ENCODE peak calls at places on chromosomes 16 and 17, in five cellular contexts. D is caudate nucleus, X is SK-N-SH, Q is astrocyte, B is cardiac muscle cell. J is an unnamed sample.

GRCh38 chr17:83116783-83117555 is 37.6 kb downstream of the METRNL start:
- DNase-seq in Q (no peak), D (no peak), X (no peak), B (no peak), J (no peak)

GRCh38 chr16:22915003-22915402 is 101.0 kb downstream of the HS3ST2 start:
- DNase-seq in B (no peak), Q (no peak), X (no peak), D (no peak), J (no peak)

GRCh38 chr17:74759243-74759801 is 10.9 kb downstream of the NHERF1 start:
- DNase-seq in X (peak), Q (no peak), B (no peak), D (no peak), J (no peak)

GRCh38 chr16:79475841-79476240 is 124.7 kb downstream of the MAF start:
- DNase-seq in D (no peak), X (no peak), B (no peak), Q (no peak), J (no peak)

GRCh38 chr16:1920727-1921155 is 2.5 kb upstream of the HS3ST6 start:
- DNase-seq in Q (no peak), D (no peak), X (peak), B (peak), J (no peak)

GRCh38 chr17:78130439-78131101 is at the start of gene TMC8:
- DNase-seq in X (peak), Q (no peak), D (no peak), B (no peak), J (peak)

GRCh38 chr16:89357460-89357859 is 132.9 kb downstream of the ANKRD11 start:
- DNase-seq in Q (no peak), B (peak), D (no peak), X (peak), J (peak)

GRCh38 chr17:55023626-55024025 is 55.1 kb downstream of the STXBP4 start:
- DNase-seq in X (no peak), D (no peak), B (no peak), Q (no peak), J (no peak)

GRCh38 chr17:77649717-77650211 is 308.7 kb upstream of the TNRC6C start:
- DNase-seq in X (no peak), Q (peak), D (no peak), B (no peak), J (no peak)

GRCh38 chr17:57138956-57139576 is 54.0 kb downstream of the AKAP1 start:
- DNase-seq in X (no peak), D (no peak), B (no peak), Q (no peak), J (no peak)

GRCh38 chr16:57607676-57608461 is 20.6 kb upstream of the ADGRG1 start:
- DNase-seq in X (no peak), B (no peak), Q (no peak), D (no peak), J (no peak)

GRCh38 chr16:57830890-57831484 is 28.7 kb upstream of the KIFC3 start:
- DNase-seq in X (no peak), D (no peak), Q (no peak), B (no peak), J (no peak)

GRCh38 chr16:82156761-82157654 is 13.0 kb downstream of the MPHOSPH6 start:
- DNase-seq in D (no peak), X (no peak), Q (peak), B (no peak), J (no peak)

GRCh38 chr17:75693500-75694481 is 26.7 kb downstream of the SAP30BP start:
- DNase-seq in Q (peak), B (peak), D (peak), X (peak), J (peak)

GRCh38 chr17:73203135-73203787 is 10.4 kb downstream of the COG1 start:
- DNase-seq in D (no peak), B (peak), Q (no peak), X (no peak), J (no peak)

GRCh38 chr17:77204531-77204930 is 63.8 kb downstream of the SEC14L1 start:
- DNase-seq in X (no peak), D (no peak), Q (no peak), B (no peak), J (no peak)

GRCh38 chr17:75753514-75754377 is 11.2 kb downstream of the GALK1 start:
- DNase-seq in X (peak), Q (peak), D (peak), B (peak), J (peak)

GRCh38 chr17:3575506-3575905 is 17.9 kb upstream of the TRPV3 start:
- DNase-seq in B (no peak), Q (peak), D (no peak), X (no peak), J (no peak)

GRCh38 chr17:6452471-6453266 is 8.4 kb downstream of the PIMREG start:
- DNase-seq in D (no peak), X (no peak), Q (no peak), B (no peak), J (no peak)

GRCh38 chr16:69892378-69892777 is 58.8 kb upstream of the CLEC18A start:
- DNase-seq in X (no peak), D (no peak), B (no peak), Q (no peak), J (no peak)

GRCh38 chr16:69888005-69888560 is 63.1 kb upstream of the CLEC18A start:
- DNase-seq in X (no peak), B (no peak), D (no peak), Q (no peak), J (no peak)

GRCh38 chr16:69890891-69891282 is 60.2 kb upstream of the CLEC18A start:
- DNase-seq in D (no peak), X (no peak), B (peak), Q (no peak), J (no peak)

GRCh38 chr16:69889295-69889964 is 61.7 kb upstream of the CLEC18A start:
- DNase-seq in B (no peak), Q (no peak), X (no peak), D (no peak), J (no peak)

GRCh38 chr16:69890114-69890890 is 60.8 kb upstream of the CLEC18A start:
- DNase-seq in B (peak), Q (peak), X (peak), D (peak), J (peak)
- H3K27ac ChIP-seq in B (peak), Q (no peak), X (no peak), D (peak), J (peak)

DNA sequence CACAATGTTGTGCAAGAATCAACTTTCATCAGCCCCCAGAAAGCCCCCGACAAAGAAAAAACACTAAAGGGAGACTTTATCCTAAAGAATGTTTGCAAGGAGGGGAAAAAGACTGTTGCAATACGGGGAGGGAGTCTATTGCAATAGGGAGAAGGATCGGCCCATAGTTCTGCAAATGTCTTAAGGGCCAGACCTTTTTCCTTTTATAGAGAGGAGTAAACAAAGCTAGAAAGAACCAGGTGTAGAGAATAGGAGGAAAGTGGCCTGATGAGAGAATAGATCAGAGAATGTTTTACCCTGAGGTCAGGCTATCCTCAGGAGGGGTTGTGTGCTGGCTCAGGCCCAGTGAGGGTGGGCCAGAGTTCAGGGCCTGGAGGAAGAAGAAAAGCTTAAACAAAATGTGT is 8.7 kb upstream of the CAVIN1 start:
- DNase-seq in D (no peak), B (no peak), Q (no peak), X (no peak), J (no peak)
- H3K27ac ChIP-seq in D (no peak), B (no peak), Q (no peak), X (no peak), J (no peak)

GRCh38 chr16:87845213-87845612 is 24.1 kb downstream of the SLC7A5 start:
- DNase-seq in B (no peak), X (no peak), Q (no peak), D (no peak), J (no peak)

GRCh38 chr16:87844809-87845208 is 24.5 kb downstream of the SLC7A5 start:
- DNase-seq in Q (no peak), X (no peak), B (no peak), D (no peak), J (no peak)

GRCh38 chr16:87845807-87846619 is 23.3 kb downstream of the SLC7A5 start:
- DNase-seq in Q (no peak), X (no peak), D (no peak), B (no peak), J (no peak)

GRCh38 chr16:87843678-87844373 is 25.5 kb downstream of the SLC7A5 start:
- DNase-seq in Q (no peak), X (no peak), D (no peak), B (no peak), J (no peak)

GRCh38 chr16:87844374-87844733 is 25.0 kb downstream of the SLC7A5 start:
- DNase-seq in D (no peak), B (no peak), X (no peak), Q (peak), J (no peak)
- H3K27ac ChIP-seq in D (no peak), B (no peak), X (no peak), Q (no peak), J (no peak)

GRCh38 chr17:40014375-40014980 is 762 bp upstream of the CSF3 start:
- DNase-seq in B (no peak), D (no peak), Q (no peak), X (peak), J (no peak)
- H3K27ac ChIP-seq in B (no peak), D (no peak), Q (no peak), X (no peak), J (no peak)

DNA sequence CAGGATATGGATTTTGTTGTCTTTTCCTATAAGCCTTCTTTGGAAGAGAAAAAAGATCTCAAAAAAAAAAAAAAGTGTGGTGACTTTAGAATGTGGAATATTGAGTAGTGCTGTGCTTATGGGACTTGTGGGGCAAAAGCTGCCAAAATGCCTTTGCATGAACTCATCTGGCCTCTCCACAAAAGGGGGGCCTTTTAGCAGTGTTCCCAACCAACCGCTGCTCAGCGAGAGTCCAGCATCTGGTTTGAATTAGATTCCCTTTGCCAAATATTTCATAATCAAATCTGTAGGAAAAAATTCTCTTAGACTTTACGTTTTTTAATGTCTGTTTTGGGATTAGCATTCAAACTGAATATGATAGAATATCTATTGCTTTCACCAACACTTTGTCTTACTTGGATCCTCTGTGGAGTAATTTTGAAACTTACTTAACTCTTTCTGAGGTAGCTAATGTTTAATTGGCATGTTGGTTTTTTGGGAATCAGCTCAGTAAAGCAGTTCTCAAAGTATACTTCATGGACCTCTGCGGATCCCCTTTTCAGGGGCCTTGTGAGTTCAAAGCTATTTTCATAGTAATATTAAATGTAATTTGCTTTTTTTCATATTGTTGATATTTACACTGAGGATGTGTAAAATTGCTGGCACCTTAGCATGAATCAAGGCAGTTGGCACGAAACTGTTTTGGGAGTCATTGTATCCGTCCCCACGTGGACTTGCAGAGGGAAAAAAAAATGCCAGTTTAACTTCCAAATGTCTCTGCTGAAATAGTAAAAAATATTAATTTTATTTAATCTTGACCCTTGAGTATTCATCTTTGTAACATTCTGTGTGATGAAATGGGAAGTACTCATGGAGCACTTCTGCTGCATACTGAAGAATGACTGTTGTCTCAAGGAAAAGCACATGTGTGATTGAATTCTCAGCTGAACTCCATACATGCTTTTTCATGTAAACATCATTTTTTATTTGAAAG is 34.7 kb upstream of the VPS4A start:
- DNase-seq in D (no peak), B (no peak), Q (peak), X (peak), J (no peak)
- H3K27ac ChIP-seq in D (no peak), B (no peak), Q (peak), X (peak), J (no peak)

DNA sequence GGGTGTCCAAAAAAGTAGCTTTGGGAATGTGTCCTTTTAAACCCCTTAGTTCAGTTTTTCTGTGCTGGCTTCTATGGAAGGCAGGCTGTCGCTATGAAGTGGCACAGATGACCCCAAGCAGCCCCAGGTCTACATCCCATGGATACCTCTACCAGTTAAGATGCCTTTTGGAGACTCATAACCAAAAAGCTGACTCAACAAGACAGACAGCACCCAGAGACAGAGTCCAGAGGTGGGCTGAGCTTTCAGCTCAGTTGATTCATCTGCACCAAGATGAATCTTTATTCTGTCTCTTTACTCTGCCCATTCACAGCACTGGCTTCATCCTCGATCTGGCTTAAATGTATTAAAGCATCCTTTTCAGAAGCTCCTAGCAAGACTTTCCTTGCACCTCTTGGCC is 29.8 kb upstream of the RBBP6 start:
- DNase-seq in Q (no peak), D (no peak), B (no peak), X (no peak), J (no peak)
- H3K27ac ChIP-seq in Q (no peak), D (no peak), B (no peak), X (no peak), J (no peak)

GRCh38 chr16:3212567-3212966 is 22.4 kb downstream of the ZNF200 start:
- DNase-seq in Q (no peak), X (no peak), D (no peak), B (no peak), J (no peak)

GRCh38 chr16:3215601-3216262 is 19.2 kb downstream of the ZNF200 start:
- DNase-seq in Q (no peak), B (no peak), D (no peak), X (no peak), J (no peak)

GRCh38 chr16:3216263-3216640 is 18.7 kb downstream of the ZNF200 start:
- DNase-seq in D (no peak), X (no peak), Q (no peak), B (no peak), J (no peak)

GRCh38 chr16:3214904-3215600 is 19.9 kb downstream of the ZNF200 start:
- DNase-seq in B (no peak), D (no peak), X (no peak), Q (peak), J (no peak)

DNA sequence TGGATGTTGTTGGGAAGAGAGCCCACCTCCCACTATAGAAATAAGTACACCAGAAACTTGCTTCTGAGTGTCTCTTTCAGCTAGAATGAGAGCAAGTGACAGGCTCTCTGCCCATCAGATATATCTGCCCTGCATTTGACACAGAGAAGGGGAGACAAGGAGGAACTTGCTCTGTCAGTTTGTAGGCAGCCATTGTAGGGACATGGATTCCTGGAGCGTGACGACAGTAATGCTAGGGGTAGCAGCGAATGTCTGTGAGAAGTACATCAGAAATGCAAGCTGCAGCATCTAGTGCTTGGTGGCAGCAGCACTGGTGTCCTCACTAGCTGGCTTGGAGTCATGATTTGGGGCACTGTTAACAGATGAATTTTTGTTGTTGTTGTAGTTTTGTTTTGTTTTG is 23.0 kb downstream of the ZNF200 start:
- DNase-seq in X (no peak), Q (no peak), D (no peak), B (no peak), J (no peak)
- H3K27ac ChIP-seq in X (no peak), Q (no peak), D (no peak), B (no peak), J (no peak)

GRCh38 chr17:7940743-7941142 is 8.7 kb downstream of the CNTROB start:
- DNase-seq in Q (no peak), X (no peak), D (no peak), B (no peak), J (no peak)
- H3K27ac ChIP-seq in Q (no peak), X (no peak), D (no peak), B (no peak), J (no peak)

DNA sequence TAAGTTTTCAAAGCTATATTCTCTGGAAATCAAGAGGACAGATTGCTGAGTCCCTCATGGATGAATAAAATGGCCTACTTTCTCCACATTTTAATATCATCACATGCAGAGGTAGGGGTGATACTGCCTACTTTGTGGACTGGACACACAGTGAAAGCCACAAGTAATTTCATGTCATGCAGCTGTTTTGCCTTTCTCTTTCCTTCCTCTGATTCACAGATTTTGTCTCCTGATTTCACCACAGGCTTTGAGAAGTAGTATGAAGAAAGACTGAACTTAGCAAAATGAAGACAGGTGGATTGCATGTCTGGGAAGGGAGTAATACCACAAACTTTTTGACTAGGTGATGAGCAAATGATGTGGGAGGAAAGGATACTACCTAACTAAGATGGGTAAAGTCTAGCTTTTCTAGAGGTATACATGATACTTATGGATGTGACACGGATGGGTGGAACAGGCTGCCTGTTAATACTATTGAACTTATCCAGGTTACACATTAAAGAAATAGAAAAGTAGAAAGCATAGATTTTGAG is 478.4 kb upstream of the GOT2 start:
- DNase-seq in X (no peak), Q (peak), D (no peak), B (no peak), J (no peak)
- H3K27ac ChIP-seq in X (no peak), Q (no peak), D (no peak), B (no peak), J (no peak)

GRCh38 chr17:859461-860195 is 77.5 kb downstream of the MRM3 start:
- DNase-seq in X (no peak), B (no peak), Q (peak), D (no peak), J (no peak)

GRCh38 chr17:851986-852385 is 69.8 kb downstream of the MRM3 start:
- DNase-seq in Q (no peak), X (no peak), B (no peak), D (no peak), J (no peak)

GRCh38 chr17:850828-851759 is 68.9 kb downstream of the MRM3 start:
- DNase-seq in Q (no peak), X (peak), D (no peak), B (peak), J (no peak)

GRCh38 chr17:858941-859452 is 76.8 kb downstream of the MRM3 start:
- DNase-seq in B (no peak), Q (no peak), D (no peak), X (no peak), J (no peak)

GRCh38 chr17:855594-855993 is 73.4 kb downstream of the MRM3 start:
- DNase-seq in X (no peak), B (no peak), Q (no peak), D (no peak), J (no peak)
- H3K27ac ChIP-seq in X (no peak), B (peak), Q (no peak), D (no peak), J (no peak)